ENCODE peak calls at places on chromosomes 16 and 17, in five cellular contexts. D is CD8-positive, alpha-beta T cell; C is fibroblast of lung; P is gastrocnemius medialis; S is fibroblast of mammary gland. K is an unnamed sample.

GRCh38 chr17:83195330-83196087 is 116.1 kb downstream of the METRNL start:
- DNase-seq in D (no peak), C (peak; percentile 55), P (peak; percentile 9), S (peak; percentile 73), K (peak; percentile 42)

GRCh38 chr17:28173801-28174200 is 131.3 kb downstream of the NLK start:
- DNase-seq in D (no peak), C (no peak), P (no peak), S (no peak), K (no peak)

GRCh38 chr16:13999071-13999894 is 71.8 kb upstream of the MRTFB start:
- DNase-seq in D (no peak), C (no peak), P (no peak), S (no peak), K (no peak)

GRCh38 chr16:56625140-56625942 is at the start of gene MT1E:
- DNase-seq in D (peak; percentile 33), C (peak; percentile 85), P (peak; percentile 43), S (peak; percentile 73), K (no peak)

GRCh38 chr16:65572156-65572555 is 450.3 kb upstream of the CDH11 start:
- DNase-seq in D (no peak), C (peak; percentile 78), P (no peak), S (peak; percentile 80), K (no peak)

GRCh38 chr16:82651921-82652601 is 25.3 kb downstream of the CDH13 start:
- DNase-seq in D (no peak), C (no peak), P (no peak), S (no peak), K (no peak)

GRCh38 chr16:89971495-89972243 is 23.1 kb downstream of the DEF8 start:
- DNase-seq in D (no peak), C (no peak), P (no peak), S (peak; percentile 10), K (no peak)

GRCh38 chr17:12667299-12667958 is 1.7 kb downstream of the MYOCD start:
- DNase-seq in D (no peak), C (peak; percentile 77), P (no peak), S (peak; percentile 72), K (no peak)

GRCh38 chr16:57838161-57838560 is 35.9 kb upstream of the KIFC3 start:
- DNase-seq in D (no peak), C (no peak), P (no peak), S (no peak), K (no peak)

GRCh38 chr17:623121-623520 is 91.5 kb downstream of the VPS53 start:
- DNase-seq in D (no peak), C (no peak), P (no peak), S (no peak), K (no peak)

GRCh38 chr17:57211543-57211942 is 44.8 kb upstream of the MSI2 start:
- DNase-seq in D (no peak), C (peak; percentile 18), P (no peak), S (peak; percentile 68), K (no peak)

GRCh38 chr16:3938843-3939624 is 58.5 kb upstream of the CREBBP start:
- DNase-seq in D (peak; percentile 59), C (peak; percentile 62), P (no peak), S (no peak), K (no peak)

GRCh38 chr16:15773964-15774363 is 82.9 kb downstream of the MYH11 start:
- DNase-seq in D (no peak), C (no peak), P (no peak), S (no peak), K (no peak)

GRCh38 chr16:85220125-85220839 is 108.0 kb upstream of the CIBAR2 start:
- DNase-seq in D (no peak), C (peak; percentile 96), P (peak; percentile 70), S (peak; percentile 82), K (no peak)

GRCh38 chr16:18933501-18933900 is 7.3 kb upstream of the SMG1 start:
- DNase-seq in D (no peak), C (no peak), P (no peak), S (no peak), K (no peak)

GRCh38 chr16:65069090-65069489 is 52.8 kb downstream of the CDH11 start:
- DNase-seq in D (no peak), C (peak; percentile 92), P (no peak), S (peak; percentile 97), K (no peak)

GRCh38 chr17:74531231-74531761 is at the start of gene CD300LB:
- DNase-seq in D (no peak), C (no peak), P (no peak), S (no peak), K (peak; percentile 69)

GRCh38 chr17:69761767-69762321 is 313.2 kb upstream of the KCNJ16 start:
- DNase-seq in D (no peak), C (peak; percentile 93), P (no peak), S (peak; percentile 95), K (no peak)

GRCh38 chr16:14007460-14007859 is 63.7 kb upstream of the MRTFB start:
- DNase-seq in D (no peak), C (peak; percentile 87), P (no peak), S (peak; percentile 95), K (no peak)

GRCh38 chr17:3951420-3951819 is 12.8 kb downstream of the ATP2A3 start:
- DNase-seq in D (no peak), C (no peak), P (no peak), S (no peak), K (no peak)

GRCh38 chr17:44996304-44996703 is 28.2 kb upstream of the C1QL1 start:
- DNase-seq in D (no peak), C (no peak), P (no peak), S (no peak), K (no peak)

GRCh38 chr16:2686912-2687507 is 4.7 kb downstream of the KCTD5 start:
- DNase-seq in D (no peak), C (no peak), P (peak; percentile 29), S (no peak), K (peak; percentile 80)

GRCh38 chr16:10114411-10114810 is 67.8 kb downstream of the GRIN2A start:
- DNase-seq in D (no peak), C (no peak), P (no peak), S (peak; percentile 78), K (no peak)

GRCh38 chr16:1941162-1941923 is 1.7 kb downstream of the MSRB1 start:
- DNase-seq in D (no peak), C (peak; percentile 33), P (no peak), S (no peak), K (no peak)

DNA sequence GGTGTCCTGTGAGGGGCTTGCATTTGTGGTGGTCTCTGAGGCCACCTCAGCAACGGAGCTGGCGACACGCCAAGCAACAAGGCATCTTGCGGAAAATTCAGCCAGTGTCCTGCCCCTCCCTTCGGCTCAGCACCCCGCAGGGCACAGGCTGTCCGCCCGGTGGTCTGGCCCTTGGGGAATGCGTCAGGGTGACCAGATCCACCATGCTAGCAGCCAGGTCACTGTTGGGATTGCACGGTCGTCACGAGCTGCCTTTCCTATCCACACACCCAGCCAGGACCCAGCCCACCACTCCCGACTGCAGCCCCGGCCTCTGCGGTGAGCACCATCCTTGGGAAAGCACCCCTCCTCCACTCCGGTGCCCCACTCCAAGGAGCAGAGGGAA is 221.2 kb downstream of the NTN1 start:
- DNase-seq in D (no peak), C (no peak), P (no peak), S (no peak), K (no peak)
- TF ChIP-seq CTCF in D (no peak), C (no peak), P (no peak), S (no peak), K (no peak)

DNA sequence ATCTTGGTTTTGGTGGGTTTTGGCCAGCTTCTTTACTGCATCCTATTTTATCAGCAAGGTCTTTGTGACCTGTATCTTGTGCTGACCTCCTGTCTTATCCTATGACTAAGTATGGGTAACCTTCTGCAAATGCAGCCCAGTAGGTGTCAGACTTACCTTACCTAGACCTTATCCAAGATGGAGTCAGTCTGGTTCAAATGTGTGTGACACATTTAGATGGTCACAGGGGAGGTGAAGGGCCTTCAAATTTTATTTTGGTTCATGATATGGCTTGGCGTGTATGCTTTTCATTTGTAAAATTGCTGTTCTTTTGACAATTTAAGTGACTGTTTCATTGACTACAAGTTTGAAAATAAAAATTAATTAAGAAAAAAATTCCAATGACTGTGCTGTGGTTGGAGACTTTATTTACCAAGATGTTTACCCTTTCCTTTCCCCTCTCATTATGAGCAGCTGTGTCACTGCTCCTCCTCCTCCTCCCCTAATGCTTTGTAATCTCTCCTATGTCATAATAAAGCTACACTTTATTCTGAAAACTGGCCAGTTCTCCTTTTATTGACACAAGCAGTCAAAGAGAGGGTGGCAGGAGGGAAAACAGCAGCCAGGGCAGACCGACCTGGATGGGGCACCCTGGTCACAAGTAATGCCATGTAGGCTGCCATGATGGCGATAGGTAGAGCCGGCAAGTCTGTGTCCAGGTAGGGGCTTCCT is 49.4 kb downstream of the TNFRSF13B start:
- DNase-seq in D (no peak), C (no peak), P (no peak), S (no peak), K (no peak)
- TF ChIP-seq CTCF in D (no peak), C (no peak), P (no peak), S (peak; percentile 1), K (no peak)

DNA sequence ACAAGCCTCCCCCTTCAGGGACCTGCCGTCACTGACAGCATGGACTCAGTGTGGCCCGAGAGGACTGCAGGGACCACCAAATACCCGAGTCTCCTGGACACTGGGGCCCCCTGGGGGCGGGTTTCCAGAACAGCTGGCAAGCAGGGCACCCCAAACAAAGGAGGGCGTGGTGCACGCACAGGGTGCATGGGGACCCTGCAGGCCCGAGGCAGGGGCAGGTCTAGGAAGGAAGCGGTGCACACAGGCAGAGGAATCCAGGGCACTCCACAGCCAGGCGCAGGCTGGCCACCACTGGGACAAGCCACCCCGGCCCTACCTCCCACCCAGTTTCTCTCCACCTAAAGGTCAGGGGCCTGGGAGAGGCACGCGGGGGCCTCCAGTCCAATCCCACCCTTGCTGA is 28.7 kb upstream of the ENPP7 start:
- DNase-seq in D (no peak), C (no peak), P (no peak), S (no peak), K (no peak)
- TF ChIP-seq CTCF in D (no peak), C (no peak), P (no peak), S (no peak), K (no peak)

DNA sequence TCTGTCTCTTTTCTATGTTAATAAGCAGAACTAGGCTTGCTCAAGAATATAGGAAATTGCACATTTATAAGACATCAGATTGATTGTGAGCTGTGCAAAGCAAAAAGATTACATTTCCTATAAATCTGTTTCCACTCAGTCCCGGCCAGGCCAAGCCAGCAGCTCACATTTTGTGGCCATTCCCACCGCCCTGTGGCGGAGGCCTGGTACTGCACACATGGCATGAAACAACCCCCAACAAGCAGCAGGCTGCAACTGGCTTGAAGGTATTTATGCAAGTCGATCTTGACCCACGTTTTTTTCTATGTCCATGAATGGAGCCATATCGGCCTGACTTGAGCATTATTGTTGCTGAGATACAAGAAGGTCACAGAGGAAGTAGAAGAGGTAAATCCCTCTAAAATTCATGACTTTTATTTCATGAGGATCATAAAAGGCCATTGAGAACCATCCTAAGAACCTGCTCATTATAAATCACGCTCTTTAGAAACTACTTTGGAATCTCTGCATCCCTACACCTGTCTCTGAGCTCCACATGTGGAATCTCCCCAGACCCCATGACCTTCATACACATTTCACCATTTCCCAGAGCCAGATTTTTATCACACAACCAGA is 93.6 kb downstream of the PMP22 start:
- DNase-seq in D (peak; percentile 2), C (peak; percentile 78), P (peak; percentile 9), S (peak; percentile 78), K (no peak)
- TF ChIP-seq CTCF in D (peak; percentile 44), C (peak; percentile 99), P (peak; percentile 50), S (peak; percentile 98), K (peak; percentile 80)

GRCh38 chr17:50219939-50220465 is 18.6 kb upstream of the COL1A1 start:
- DNase-seq in D (no peak), C (peak; percentile 74), P (no peak), S (peak; percentile 65), K (no peak)
- TF ChIP-seq CTCF in D (no peak), C (no peak), P (no peak), S (no peak), K (no peak)